ENCODE peak calls at places on chromosomes 3 and 15, in six cellular contexts. I is H1, D is IMR-90, P is neuronal stem cell, J is trophoblast cell, X is H9. M is an unnamed sample.

GRCh38 chr3:100600181-100601042 is 9.0 kb upstream of the ADGRG7 start:
- DNase-seq in I (no peak), D (no peak), P (no peak), J (no peak), X (no peak), M (peak)

GRCh38 chr3:82815417-82816058 is 1054.1 kb upstream of the GBE1 start:
- DNase-seq in I (no peak), D (no peak), P (no peak), J (no peak), X (no peak), M (no peak)

GRCh38 chr3:180048108-180048507 is 11.4 kb upstream of the PEX5L start:
- DNase-seq in I (no peak), D (no peak), P (no peak), J (no peak), X (no peak), M (no peak)

GRCh38 chr15:60701261-60702019 is 222.5 kb upstream of the ICE2 start:
- DNase-seq in I (no peak), D (peak), P (no peak), J (no peak), X (no peak), M (no peak)

GRCh38 chr15:69658401-69658945 is 205.9 kb downstream of the RPLP1 start:
- DNase-seq in I (peak), D (no peak), P (no peak), J (peak), X (no peak), M (no peak)

GRCh38 chr15:47292638-47293037 is 424.7 kb upstream of the SEMA6D start:
- DNase-seq in I (no peak), D (no peak), P (no peak), J (no peak), X (no peak), M (no peak)

GRCh38 chr3:117853923-117854322 is 1144.3 kb downstream of the TUSC7 start:
- DNase-seq in I (no peak), D (peak), P (no peak), J (no peak), X (no peak), M (peak)

GRCh38 chr3:189236352-189236751 is 64.6 kb downstream of the TPRG1 start:
- DNase-seq in I (no peak), D (no peak), P (no peak), J (no peak), X (no peak), M (no peak)

GRCh38 chr3:73625124-73625665 is 454 bp upstream of the PDZRN3 start:
- DNase-seq in I (peak), D (peak), P (peak), J (no peak), X (peak), M (peak)

GRCh38 chr3:195540031-195540430 is 3.1 kb downstream of the PPP1R2 start:
- DNase-seq in I (no peak), D (no peak), P (no peak), J (no peak), X (no peak), M (no peak)

GRCh38 chr3:2150576-2150975 is 51.9 kb downstream of the CNTN4 start:
- DNase-seq in I (no peak), D (no peak), P (no peak), J (no peak), X (no peak), M (no peak)

GRCh38 chr3:187406927-187407326 is 38.7 kb downstream of the RTP4 start:
- DNase-seq in I (no peak), D (no peak), P (no peak), J (no peak), X (no peak), M (no peak)

GRCh38 chr3:4835616-4836043 is 143.6 kb upstream of the BHLHE40 start:
- DNase-seq in I (no peak), D (no peak), P (no peak), J (no peak), X (no peak), M (no peak)

GRCh38 chr3:66715806-66716205 is 215.0 kb upstream of the LRIG1 start:
- DNase-seq in I (no peak), D (no peak), P (no peak), J (no peak), X (no peak), M (no peak)

GRCh38 chr15:65979316-65979715 is 110.0 kb downstream of the RAB11A start:
- DNase-seq in I (no peak), D (peak), P (no peak), J (no peak), X (no peak), M (peak)

GRCh38 chr3:47897954-47898353 is 95.0 kb downstream of the DHX30 start:
- DNase-seq in I (no peak), D (no peak), P (no peak), J (no peak), X (no peak), M (no peak)

GRCh38 chr15:81182746-81183402 is 13.8 kb upstream of the IL16 start:
- DNase-seq in I (peak), D (no peak), P (no peak), J (no peak), X (peak), M (peak)

GRCh38 chr3:178244653-178245384 is 291.4 kb upstream of the KCNMB2 start:
- DNase-seq in I (no peak), D (no peak), P (no peak), J (no peak), X (no peak), M (no peak)

GRCh38 chr3:177713921-177714900 is 516.9 kb upstream of the TBL1XR1 start:
- DNase-seq in I (no peak), D (no peak), P (no peak), J (no peak), X (no peak), M (peak)

GRCh38 chr15:69591905-69592508 is 139.4 kb downstream of the RPLP1 start:
- DNase-seq in I (no peak), D (no peak), P (no peak), J (no peak), X (no peak), M (no peak)

GRCh38 chr15:93055211-93055763 is 33.7 kb downstream of the RGMA start:
- DNase-seq in I (no peak), D (no peak), P (no peak), J (no peak), X (no peak), M (no peak)

GRCh38 chr15:67777773-67778172 is 47.5 kb upstream of the SKOR1 start:
- DNase-seq in I (no peak), D (no peak), P (no peak), J (no peak), X (no peak), M (no peak)
- H3K4me2 ChIP-seq in I (no peak), D (no peak), P (no peak), J (no peak), X (no peak), M (no peak)

GRCh38 chr15:84983299-84983698 is 1.6 kb downstream of the PDE8A start:
- DNase-seq in I (no peak), D (no peak), P (no peak), J (no peak), X (no peak), M (no peak)

GRCh38 chr15:84982301-84982920 is 755 bp downstream of the PDE8A start:
- DNase-seq in I (no peak), D (peak), P (no peak), J (peak), X (peak), M (peak)

GRCh38 chr15:84980196-84981053 is 1.2 kb upstream of the PDE8A start:
- DNase-seq in I (peak), D (peak), P (peak), J (peak), X (peak), M (peak)

GRCh38 chr15:84981054-84981710 is 474 bp upstream of the PDE8A start:
- DNase-seq in I (peak), D (peak), P (peak), J (peak), X (peak), M (peak)

GRCh38 chr15:84981711-84982300 is at the start of gene PDE8A:
- DNase-seq in I (peak), D (peak), P (peak), J (peak), X (peak), M (peak)
- H3K4ac ChIP-seq in I (peak), D (peak), P (no peak), J (peak), X (no peak), M (peak)

DNA sequence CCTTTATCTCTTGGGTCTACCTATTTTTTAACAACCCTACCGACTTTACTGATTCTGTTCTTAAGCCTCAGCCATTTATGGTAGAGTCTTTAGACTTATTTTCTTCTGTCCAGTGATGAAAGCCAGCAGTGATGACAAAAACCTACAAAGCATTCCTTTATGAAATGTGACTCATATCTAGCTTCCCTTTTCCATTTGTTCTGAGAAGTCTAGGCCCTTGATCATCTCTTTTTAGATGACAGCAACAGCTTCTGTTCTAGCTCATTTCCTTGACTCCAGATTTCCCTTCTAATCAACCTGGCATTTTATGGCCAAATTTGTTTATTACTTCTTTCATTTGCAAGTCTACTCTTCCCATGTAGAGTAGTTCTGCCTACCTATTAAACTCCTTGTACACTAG is 36.1 kb downstream of the CFAP44 start:
- DNase-seq in I (no peak), D (peak), P (no peak), J (no peak), X (no peak), M (no peak)
- H3K9ac ChIP-seq in I (no peak), D (no peak), P (no peak), J (no peak), X (no peak), M (no peak)

DNA sequence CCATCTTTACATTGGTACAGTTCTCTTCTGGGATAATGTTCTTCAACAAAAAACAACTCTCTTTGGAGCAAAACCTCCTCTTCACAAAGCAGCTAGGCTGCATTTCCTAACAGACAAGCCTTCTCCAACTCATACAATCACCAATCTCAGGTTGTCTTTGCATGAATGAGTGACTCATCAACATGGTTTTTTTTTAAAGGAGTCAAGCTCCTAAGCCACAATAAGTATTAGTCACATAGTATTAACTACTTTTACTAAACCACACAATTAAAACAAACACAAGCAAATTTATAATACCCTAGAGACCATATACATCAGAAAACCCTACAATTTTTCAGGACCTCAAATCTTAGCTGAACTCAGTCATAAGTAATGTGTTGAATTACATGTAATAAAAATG is 137.4 kb downstream of the TBC1D5 start:
- DNase-seq in I (no peak), D (peak), P (no peak), J (no peak), X (no peak), M (peak)
- H3K4me2 ChIP-seq in I (no peak), D (no peak), P (no peak), J (no peak), X (no peak), M (no peak)

GRCh38 chr3:55198554-55198953 is 270.7 kb upstream of the LRTM1 start:
- DNase-seq in I (no peak), D (peak), P (no peak), J (peak), X (no peak), M (peak)
- H3K4ac ChIP-seq in I (no peak), D (peak), P (no peak), J (no peak), X (no peak), M (no peak)

GRCh38 chr3:54356299-54357037 is 234.1 kb downstream of the CACNA2D3 start:
- DNase-seq in I (no peak), D (no peak), P (no peak), J (no peak), X (no peak), M (no peak)
- H3K9ac ChIP-seq in I (no peak), D (no peak), P (no peak), J (no peak), X (no peak), M (no peak)

M was measured in mesendoderm.